ENCODE peak calls at places on chromosomes 13 and 19, in nine cellular contexts. V is HFF-Myc, I is NCI-H774, D is epithelial cell of esophagus, B is HuH-7, X is GM12892, L is bronchial epithelial cell, Q is IMR-90, K is uterus. J is an unnamed sample.

GRCh38 chr13:103852036-103852435 is 785.8 kb upstream of the SLC10A2 start:
- DNase-seq in V (no peak), I (no peak), D (no peak), B (no peak), X (no peak), L (no peak), Q (no peak), K (no peak), J (no peak)

GRCh38 chr19:50555447-50556235 is 12.6 kb downstream of the LRRC4B start:
- DNase-seq in V (no peak), I (no peak), D (no peak), B (no peak), X (no peak), L (no peak), Q (no peak), K (no peak), J (no peak)

GRCh38 chr13:91580749-91581148 is 182.3 kb downstream of the GPC5 start:
- DNase-seq in V (no peak), I (no peak), D (no peak), B (no peak), X (no peak), L (no peak), Q (no peak), K (no peak), J (no peak)

GRCh38 chr13:32537580-32538233 is 888 bp downstream of the N4BP2L2 start:
- DNase-seq in V (no peak), I (no peak), D (no peak), B (no peak), X (no peak), L (no peak), Q (no peak), K (peak), J (peak)

GRCh38 chr19:54232552-54232934 is 9.7 kb upstream of the LILRB3 start:
- DNase-seq in V (no peak), I (no peak), D (no peak), B (no peak), X (no peak), L (no peak), Q (no peak), K (no peak), J (no peak)

GRCh38 chr13:106464076-106464475 is 71.4 kb downstream of the EFNB2 start:
- DNase-seq in V (no peak), I (no peak), D (no peak), B (no peak), X (no peak), L (no peak), Q (no peak), K (no peak), J (no peak)

GRCh38 chr19:16400911-16401675 is 70.7 kb downstream of the EPS15L1 start:
- DNase-seq in V (no peak), I (no peak), D (no peak), B (no peak), X (no peak), L (no peak), Q (peak), K (peak), J (no peak)

GRCh38 chr13:51453308-51453958 is 597 bp upstream of the INTS6 start:
- DNase-seq in V (no peak), I (no peak), D (no peak), B (peak), X (peak), L (no peak), Q (no peak), K (peak), J (peak)

GRCh38 chr13:87671031-87671823 is at the start of gene SLITRK5:
- DNase-seq in V (no peak), I (peak), D (peak), B (peak), X (no peak), L (peak), Q (peak), K (no peak), J (no peak)

GRCh38 chr19:42989851-42990250 is 36.4 kb downstream of the PSG11 start:
- DNase-seq in V (no peak), I (peak), D (peak), B (no peak), X (no peak), L (peak), Q (no peak), K (no peak), J (no peak)

GRCh38 chr19:3111586-3112247 is 17.6 kb downstream of the GNA11 start:
- DNase-seq in V (no peak), I (no peak), D (no peak), B (no peak), X (no peak), L (no peak), Q (no peak), K (no peak), J (no peak)

GRCh38 chr13:113357529-113357928 is 6.4 kb downstream of the GRTP1 start:
- DNase-seq in V (no peak), I (no peak), D (no peak), B (no peak), X (no peak), L (peak), Q (peak), K (no peak), J (no peak)

GRCh38 chr13:110150384-110151091 is 156.4 kb downstream of the COL4A1 start:
- DNase-seq in V (no peak), I (no peak), D (no peak), B (no peak), X (no peak), L (no peak), Q (peak), K (no peak), J (no peak)

GRCh38 chr13:82257790-82258507 is 1624.3 kb downstream of the SLITRK1 start:
- DNase-seq in V (no peak), I (no peak), D (no peak), B (no peak), X (no peak), L (no peak), Q (no peak), K (no peak), J (no peak)

GRCh38 chr19:55210120-55210493 is 806 bp upstream of the PTPRH start:
- DNase-seq in V (peak), I (peak), D (peak), B (no peak), X (no peak), L (peak), Q (peak), K (no peak), J (no peak)

GRCh38 chr13:59835569-59835968 is 328.2 kb downstream of the DIAPH3 start:
- DNase-seq in V (no peak), I (no peak), D (no peak), B (no peak), X (no peak), L (no peak), Q (no peak), K (no peak), J (no peak)

GRCh38 chr19:46299695-46300094 is 2.9 kb downstream of the HIF3A start:
- DNase-seq in V (no peak), I (no peak), D (no peak), B (no peak), X (no peak), L (no peak), Q (no peak), K (no peak), J (no peak)

GRCh38 chr13:35764359-35765015 is 288.0 kb upstream of the MAB21L1 start:
- DNase-seq in V (no peak), I (no peak), D (no peak), B (no peak), X (no peak), L (no peak), Q (no peak), K (no peak), J (no peak)

GRCh38 chr13:68697551-68697950 is 1410.1 kb upstream of the ATXN8OS start:
- DNase-seq in V (no peak), I (no peak), D (peak), B (no peak), X (no peak), L (no peak), Q (no peak), K (no peak), J (no peak)

GRCh38 chr13:22703601-22704209 is 477.1 kb upstream of the SGCG start:
- DNase-seq in V (no peak), I (no peak), D (peak), B (no peak), X (no peak), L (no peak), Q (no peak), K (no peak), J (no peak)

GRCh38 chr19:35462476-35462953 is 14.5 kb downstream of the FFAR2 start:
- DNase-seq in V (no peak), I (no peak), D (no peak), B (no peak), X (no peak), L (no peak), Q (no peak), K (no peak), J (peak)

GRCh38 chr13:38338089-38338488 is 11.6 kb upstream of the UFM1 start:
- DNase-seq in V (no peak), I (no peak), D (no peak), B (no peak), X (no peak), L (no peak), Q (no peak), K (no peak), J (no peak)

GRCh38 chr13:76790519-76791289 is 95.5 kb downstream of the KCTD12 start:
- DNase-seq in V (no peak), I (peak), D (peak), B (no peak), X (no peak), L (no peak), Q (no peak), K (no peak), J (no peak)

GRCh38 chr13:114263590-114263989 is 17.8 kb upstream of the UPF3A start:
- DNase-seq in V (no peak), I (no peak), D (no peak), B (no peak), X (no peak), L (no peak), Q (no peak), K (no peak), J (no peak)

GRCh38 chr19:6229951-6230712 is 49.6 kb downstream of the MLLT1 start:
- DNase-seq in V (no peak), I (no peak), D (peak), B (no peak), X (peak), L (no peak), Q (no peak), K (no peak), J (no peak)

GRCh38 chr19:49017666-49018351 is 918 bp upstream of the LHB start:
- DNase-seq in V (peak), I (no peak), D (peak), B (peak), X (peak), L (no peak), Q (peak), K (peak), J (peak)

GRCh38 chr19:48413879-48414623 is 20.6 kb downstream of the GRIN2D start:
- DNase-seq in V (no peak), I (no peak), D (no peak), B (no peak), X (no peak), L (peak), Q (peak), K (no peak), J (no peak)

GRCh38 chr13:95212962-95213850 is 88.0 kb downstream of the ABCC4 start:
- DNase-seq in V (no peak), I (no peak), D (no peak), B (no peak), X (no peak), L (no peak), Q (no peak), K (no peak), J (no peak)

GRCh38 chr13:101416181-101417042 is at the start of gene NALCN:
- DNase-seq in V (no peak), I (no peak), D (peak), B (no peak), X (no peak), L (no peak), Q (no peak), K (no peak), J (no peak)

GRCh38 chr13:31862828-31863227 is 123.5 kb downstream of the RXFP2 start:
- DNase-seq in V (no peak), I (no peak), D (no peak), B (no peak), X (no peak), L (no peak), Q (no peak), K (no peak), J (no peak)

GRCh38 chr13:31912641-31913401 is 118.8 kb upstream of the FRY start:
- DNase-seq in V (no peak), I (no peak), D (peak), B (no peak), X (no peak), L (peak), Q (no peak), K (no peak), J (no peak)

GRCh38 chr19:47240561-47240960 is 9.6 kb upstream of the BBC3 start:
- DNase-seq in V (no peak), I (no peak), D (no peak), B (no peak), X (no peak), L (no peak), Q (no peak), K (no peak), J (no peak)

GRCh38 chr13:51241720-51242119 is 19.5 kb downstream of the FAM124A start:
- DNase-seq in V (no peak), I (no peak), D (no peak), B (no peak), X (no peak), L (no peak), Q (no peak), K (peak), J (no peak)

GRCh38 chr19:57310792-57311191 is 9.5 kb upstream of the ZNF543 start:
- DNase-seq in V (no peak), I (no peak), D (no peak), B (no peak), X (no peak), L (no peak), Q (no peak), K (no peak), J (no peak)